ENCODE peak calls at places on chromosomes 3 and 15, in five cellular contexts. V is HepG2, J is A549, O is K562, U is GM12878. M is an unnamed sample.

GRCh38 chr3:57974796-57975388 is 33.3 kb upstream of the FLNB start:
- DNase-seq in V (peak), J (peak), O (peak), U (no peak), M (no peak)

GRCh38 chr3:20042331-20042730 is 2.1 kb downstream of the KAT2B start:
- DNase-seq in V (no peak), J (no peak), O (no peak), U (no peak), M (no peak)

GRCh38 chr3:18097989-18098388 is 327.1 kb downstream of the SATB1 start:
- DNase-seq in V (no peak), J (no peak), O (no peak), U (no peak), M (no peak)

GRCh38 chr3:148101061-148101460 is 596.6 kb upstream of the AGTR1 start:
- DNase-seq in V (no peak), J (no peak), O (no peak), U (no peak), M (no peak)

GRCh38 chr3:63385629-63386028 is 107.5 kb downstream of the SYNPR start:
- DNase-seq in V (no peak), J (no peak), O (no peak), U (no peak), M (no peak)

GRCh38 chr3:8052599-8053185 is 448.9 kb upstream of the LMCD1 start:
- DNase-seq in V (no peak), J (no peak), O (no peak), U (no peak), M (no peak)

GRCh38 chr3:120846073-120846472 is 61.9 kb upstream of the STXBP5L start:
- DNase-seq in V (no peak), J (no peak), O (no peak), U (no peak), M (peak)

GRCh38 chr15:44029003-44029402 is 166.1 kb downstream of the FRMD5 start:
- DNase-seq in V (no peak), J (no peak), O (no peak), U (no peak), M (no peak)

GRCh38 chr3:194313642-194314430 is 37.3 kb downstream of the CPN2 start:
- DNase-seq in V (no peak), J (no peak), O (no peak), U (no peak), M (peak)

GRCh38 chr3:62604746-62605351 is 231.5 kb upstream of the FEZF2 start:
- DNase-seq in V (no peak), J (no peak), O (no peak), U (no peak), M (no peak)

GRCh38 chr3:4245671-4246070 is 57.5 kb upstream of the SETMAR start:
- DNase-seq in V (peak), J (no peak), O (no peak), U (no peak), M (peak)

GRCh38 chr3:123294296-123294938 is 92.7 kb downstream of the SEC22A start:
- DNase-seq in V (no peak), J (no peak), O (no peak), U (no peak), M (no peak)

GRCh38 chr15:42042602-42043400 is 22.0 kb upstream of the PLA2G4E start:
- DNase-seq in V (no peak), J (no peak), O (no peak), U (no peak), M (no peak)

GRCh38 chr3:121641127-121641526 is 19.6 kb downstream of the HCLS1 start:
- DNase-seq in V (no peak), J (no peak), O (no peak), U (no peak), M (no peak)

GRCh38 chr3:100068758-100069345 is 45.4 kb downstream of the FILIP1L start:
- DNase-seq in V (peak), J (peak), O (peak), U (peak), M (peak)

GRCh38 chr3:41194701-41195100 is 4.6 kb upstream of the CTNNB1 start:
- DNase-seq in V (no peak), J (no peak), O (no peak), U (no peak), M (no peak)

GRCh38 chr15:85800460-85801123 is 5.9 kb upstream of the KLHL25 start:
- DNase-seq in V (peak), J (peak), O (no peak), U (no peak), M (no peak)

GRCh38 chr3:73324203-73325155 is 263.0 kb downstream of the EBLN2 start:
- DNase-seq in V (no peak), J (no peak), O (no peak), U (no peak), M (no peak)
- TF ChIP-seq ESRRA in V (no peak), J (no peak), O (no peak), U (no peak), M (no peak)

DNA sequence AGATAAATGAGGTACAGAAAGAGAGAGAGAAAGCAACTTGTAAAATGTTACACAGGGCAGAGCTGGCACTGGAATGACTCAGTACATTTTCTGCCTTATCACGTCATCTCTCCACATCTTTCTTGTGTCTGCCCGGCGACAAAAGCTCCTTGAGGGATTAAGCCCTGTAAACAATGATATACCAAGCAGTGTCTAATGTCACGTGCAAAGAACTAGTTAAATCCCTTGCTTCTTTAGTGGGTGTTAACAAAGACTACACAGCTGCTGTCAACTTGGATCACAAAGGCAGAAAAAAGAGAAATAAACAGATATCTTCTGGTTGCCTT is 48.0 kb upstream of the FRMD4B start:
- DNase-seq in V (no peak), J (no peak), O (no peak), U (no peak), M (no peak)
- TF ChIP-seq ESRRA in V (no peak), J (no peak), O (no peak), U (no peak), M (no peak)

DNA sequence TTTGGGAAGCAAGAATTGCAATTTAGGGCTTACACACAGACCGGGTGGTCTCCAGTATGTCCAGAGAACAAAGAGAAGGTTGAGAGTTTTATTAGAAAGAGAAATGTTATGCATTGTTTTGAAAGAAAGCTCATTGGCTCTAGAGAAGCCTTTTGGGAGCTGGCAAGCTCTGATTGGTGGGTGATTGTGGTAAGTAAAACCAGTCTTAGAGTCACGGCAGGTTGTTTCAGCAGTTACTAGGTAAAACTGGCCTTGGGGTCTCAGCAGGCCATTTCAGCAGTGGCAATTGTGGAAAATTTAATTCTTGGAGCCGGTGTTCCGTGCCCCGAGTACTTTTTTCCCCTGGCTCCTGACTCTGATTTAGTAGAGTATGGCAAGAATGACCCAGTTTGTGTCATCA is 78.1 kb downstream of the MRPL46 start:
- DNase-seq in V (peak), J (no peak), O (no peak), U (no peak), M (no peak)
- TF ChIP-seq ESRRA in V (no peak), J (no peak), O (no peak), U (no peak), M (no peak)

GRCh38 chr15:36278219-36278618 is 301.2 kb upstream of the CDIN1 start:
- DNase-seq in V (no peak), J (no peak), O (no peak), U (no peak), M (no peak)
- TF ChIP-seq ESRRA in V (no peak), J (no peak), O (no peak), U (no peak), M (no peak)

M was measured in WTC11.